ENCODE peak calls at places on chromosomes 2 and 18, in ten cellular contexts. One of them, this sample, is unnamed.

GRCh38 chr2:62014102-62014501 is 108.6 kb downstream of the COMMD1 start:
- DNase-seq in ascending aorta: peak
- DNase-seq in endodermal cell: no peak
- DNase-seq in CD8-positive, alpha-beta memory T cell: no peak
- DNase-seq in adrenal gland: peak
- DNase-seq in left ventricle myocardium inferior: peak
- DNase-seq in mesenchymal stem cell: peak
- DNase-seq in H9: no peak
- DNase-seq in breast epithelium: peak
- DNase-seq in neural progenitor cell: peak
- DNase-seq in this sample: no peak

GRCh38 chr2:24049485-24050021 is at the start of gene FKBP1B:
- DNase-seq in neural progenitor cell: peak
- DNase-seq in H9: peak
- DNase-seq in adrenal gland: peak
- DNase-seq in breast epithelium: no peak
- DNase-seq in endodermal cell: peak
- DNase-seq in ascending aorta: peak
- DNase-seq in left ventricle myocardium inferior: peak
- DNase-seq in CD8-positive, alpha-beta memory T cell: peak
- DNase-seq in mesenchymal stem cell: peak
- DNase-seq in this sample: peak

GRCh38 chr2:69241039-69241586 is 145.9 kb downstream of the GFPT1 start:
- DNase-seq in H9: no peak
- DNase-seq in adrenal gland: no peak
- DNase-seq in endodermal cell: no peak
- DNase-seq in ascending aorta: no peak
- DNase-seq in left ventricle myocardium inferior: no peak
- DNase-seq in breast epithelium: no peak
- DNase-seq in neural progenitor cell: no peak
- DNase-seq in CD8-positive, alpha-beta memory T cell: no peak
- DNase-seq in mesenchymal stem cell: no peak
- DNase-seq in this sample: no peak

GRCh38 chr2:38099096-38099997 is 23.4 kb upstream of the CYP1B1 start:
- DNase-seq in adrenal gland: no peak
- DNase-seq in CD8-positive, alpha-beta memory T cell: no peak
- DNase-seq in breast epithelium: no peak
- DNase-seq in mesenchymal stem cell: peak
- DNase-seq in ascending aorta: no peak
- DNase-seq in endodermal cell: peak
- DNase-seq in H9: no peak
- DNase-seq in left ventricle myocardium inferior: no peak
- DNase-seq in neural progenitor cell: peak
- DNase-seq in this sample: no peak

GRCh38 chr2:16546128-16546754 is 119.4 kb downstream of the CYRIA start:
- DNase-seq in neural progenitor cell: peak
- DNase-seq in adrenal gland: no peak
- DNase-seq in endodermal cell: peak
- DNase-seq in left ventricle myocardium inferior: no peak
- DNase-seq in breast epithelium: no peak
- DNase-seq in ascending aorta: no peak
- DNase-seq in H9: peak
- DNase-seq in CD8-positive, alpha-beta memory T cell: no peak
- DNase-seq in mesenchymal stem cell: peak
- DNase-seq in this sample: no peak

GRCh38 chr2:85872536-85873161 is 16.1 kb downstream of the ST3GAL5 start:
- DNase-seq in mesenchymal stem cell: no peak
- DNase-seq in ascending aorta: peak
- DNase-seq in CD8-positive, alpha-beta memory T cell: no peak
- DNase-seq in endodermal cell: peak
- DNase-seq in H9: peak
- DNase-seq in neural progenitor cell: peak
- DNase-seq in breast epithelium: no peak
- DNase-seq in left ventricle myocardium inferior: no peak
- DNase-seq in adrenal gland: no peak
- DNase-seq in this sample: no peak

GRCh38 chr2:6526093-6526824 is 339.4 kb downstream of the CMPK2 start:
- DNase-seq in left ventricle myocardium inferior: no peak
- DNase-seq in endodermal cell: peak
- DNase-seq in adrenal gland: no peak
- DNase-seq in breast epithelium: no peak
- DNase-seq in ascending aorta: no peak
- DNase-seq in neural progenitor cell: peak
- DNase-seq in H9: peak
- DNase-seq in mesenchymal stem cell: no peak
- DNase-seq in CD8-positive, alpha-beta memory T cell: no peak
- DNase-seq in this sample: no peak

GRCh38 chr2:240640939-240641338 is 15.7 kb downstream of the GPR35 start:
- DNase-seq in neural progenitor cell: peak
- DNase-seq in adrenal gland: peak
- DNase-seq in breast epithelium: no peak
- DNase-seq in ascending aorta: peak
- DNase-seq in endodermal cell: peak
- DNase-seq in CD8-positive, alpha-beta memory T cell: no peak
- DNase-seq in mesenchymal stem cell: no peak
- DNase-seq in left ventricle myocardium inferior: peak
- DNase-seq in H9: peak
- DNase-seq in this sample: no peak

GRCh38 chr2:6301426-6301825 is 564.3 kb downstream of the CMPK2 start:
- DNase-seq in adrenal gland: no peak
- DNase-seq in endodermal cell: no peak
- DNase-seq in mesenchymal stem cell: no peak
- DNase-seq in left ventricle myocardium inferior: no peak
- DNase-seq in CD8-positive, alpha-beta memory T cell: no peak
- DNase-seq in ascending aorta: no peak
- DNase-seq in breast epithelium: no peak
- DNase-seq in neural progenitor cell: no peak
- DNase-seq in H9: no peak
- DNase-seq in this sample: no peak

GRCh38 chr2:15912203-15912602 is 28.1 kb upstream of the MYCN start:
- DNase-seq in mesenchymal stem cell: peak
- DNase-seq in breast epithelium: peak
- DNase-seq in CD8-positive, alpha-beta memory T cell: no peak
- DNase-seq in neural progenitor cell: no peak
- DNase-seq in adrenal gland: peak
- DNase-seq in ascending aorta: no peak
- DNase-seq in endodermal cell: peak
- DNase-seq in H9: no peak
- DNase-seq in left ventricle myocardium inferior: peak
- DNase-seq in this sample: peak

GRCh38 chr2:59249441-59250330 is 1008.6 kb upstream of the FANCL start:
- DNase-seq in endodermal cell: no peak
- DNase-seq in mesenchymal stem cell: no peak
- DNase-seq in left ventricle myocardium inferior: no peak
- DNase-seq in H9: no peak
- DNase-seq in neural progenitor cell: peak
- DNase-seq in adrenal gland: no peak
- DNase-seq in breast epithelium: no peak
- DNase-seq in CD8-positive, alpha-beta memory T cell: no peak
- DNase-seq in ascending aorta: no peak
- DNase-seq in this sample: no peak

GRCh38 chr2:182368446-182368845 is 58.4 kb downstream of the PDE1A start:
- DNase-seq in breast epithelium: no peak
- DNase-seq in mesenchymal stem cell: peak
- DNase-seq in left ventricle myocardium inferior: no peak
- DNase-seq in neural progenitor cell: no peak
- DNase-seq in H9: no peak
- DNase-seq in adrenal gland: no peak
- DNase-seq in endodermal cell: no peak
- DNase-seq in ascending aorta: no peak
- DNase-seq in CD8-positive, alpha-beta memory T cell: no peak
- DNase-seq in this sample: no peak

GRCh38 chr2:212644195-212644837 is 105.7 kb upstream of the ERBB4 start:
- DNase-seq in left ventricle myocardium inferior: no peak
- DNase-seq in mesenchymal stem cell: no peak
- DNase-seq in breast epithelium: no peak
- DNase-seq in CD8-positive, alpha-beta memory T cell: no peak
- DNase-seq in neural progenitor cell: no peak
- DNase-seq in endodermal cell: peak
- DNase-seq in adrenal gland: no peak
- DNase-seq in ascending aorta: no peak
- DNase-seq in H9: no peak
- DNase-seq in this sample: no peak

GRCh38 chr2:212649646-212650045 is 111.0 kb upstream of the ERBB4 start:
- DNase-seq in mesenchymal stem cell: no peak
- DNase-seq in neural progenitor cell: no peak
- DNase-seq in endodermal cell: no peak
- DNase-seq in H9: no peak
- DNase-seq in ascending aorta: no peak
- DNase-seq in left ventricle myocardium inferior: no peak
- DNase-seq in CD8-positive, alpha-beta memory T cell: no peak
- DNase-seq in adrenal gland: no peak
- DNase-seq in breast epithelium: no peak
- DNase-seq in this sample: no peak

DNA sequence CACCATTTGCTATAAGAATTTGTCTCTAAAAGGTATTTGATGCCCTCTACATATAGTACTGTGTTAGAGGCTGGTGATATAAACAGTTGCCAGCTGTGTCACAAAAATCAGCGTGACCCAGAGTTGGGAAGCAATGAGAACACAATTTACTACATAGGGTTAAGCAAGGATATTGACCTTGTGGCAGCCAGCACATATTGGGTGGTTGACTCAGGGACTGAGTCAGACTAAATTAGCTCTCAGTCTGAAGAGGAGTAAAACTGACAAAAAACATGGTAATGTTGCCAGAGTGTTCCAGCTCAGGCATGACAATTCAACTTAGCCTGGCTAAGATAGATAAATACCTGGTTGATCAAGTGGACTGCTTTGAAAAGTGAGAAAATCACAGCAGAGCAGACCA is 108.1 kb upstream of the ERBB4 start:
- DNase-seq in left ventricle myocardium inferior: no peak
- DNase-seq in H9: no peak
- DNase-seq in neural progenitor cell: no peak
- DNase-seq in mesenchymal stem cell: peak
- DNase-seq in ascending aorta: no peak
- DNase-seq in adrenal gland: peak
- DNase-seq in CD8-positive, alpha-beta memory T cell: no peak
- DNase-seq in breast epithelium: no peak
- DNase-seq in endodermal cell: no peak
- DNase-seq in this sample: no peak
- H3K27ac ChIP-seq in left ventricle myocardium inferior: no peak
- H3K27ac ChIP-seq in H9: no peak
- H3K27ac ChIP-seq in neural progenitor cell: no peak
- H3K27ac ChIP-seq in mesenchymal stem cell: peak
- H3K27ac ChIP-seq in ascending aorta: no peak
- H3K27ac ChIP-seq in adrenal gland: no peak
- H3K27ac ChIP-seq in CD8-positive, alpha-beta memory T cell: no peak
- H3K27ac ChIP-seq in breast epithelium: no peak
- H3K27ac ChIP-seq in endodermal cell: no peak
- H3K27ac ChIP-seq in this sample: no peak

DNA sequence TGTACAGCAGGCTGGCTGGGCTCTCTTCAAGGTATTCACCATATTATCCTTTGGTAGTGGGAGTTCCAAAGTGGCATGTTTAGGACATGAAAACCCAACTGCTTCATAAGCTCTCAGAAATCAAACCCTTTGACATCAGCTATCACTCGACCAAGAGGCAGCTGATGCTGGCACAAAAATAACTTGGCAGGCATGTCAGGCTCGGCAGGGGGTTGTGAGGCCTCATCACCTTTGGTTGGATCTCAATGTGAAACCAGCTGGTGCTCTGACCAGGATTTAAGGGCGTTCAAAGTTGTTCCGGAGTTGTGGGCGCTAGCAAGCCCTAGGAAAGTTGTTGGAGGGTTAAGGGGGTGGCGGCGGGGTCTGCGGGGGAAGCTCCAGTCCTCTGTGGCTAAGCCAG is 172.0 kb downstream of the FHOD3 start:
- DNase-seq in left ventricle myocardium inferior: peak
- DNase-seq in ascending aorta: no peak
- DNase-seq in CD8-positive, alpha-beta memory T cell: no peak
- DNase-seq in endodermal cell: no peak
- DNase-seq in H9: no peak
- DNase-seq in breast epithelium: no peak
- DNase-seq in mesenchymal stem cell: no peak
- DNase-seq in neural progenitor cell: no peak
- DNase-seq in adrenal gland: no peak
- DNase-seq in this sample: no peak
- H3K27ac ChIP-seq in left ventricle myocardium inferior: peak
- H3K27ac ChIP-seq in ascending aorta: no peak
- H3K27ac ChIP-seq in CD8-positive, alpha-beta memory T cell: no peak
- H3K27ac ChIP-seq in endodermal cell: no peak
- H3K27ac ChIP-seq in H9: no peak
- H3K27ac ChIP-seq in breast epithelium: peak
- H3K27ac ChIP-seq in mesenchymal stem cell: no peak
- H3K27ac ChIP-seq in neural progenitor cell: no peak
- H3K27ac ChIP-seq in adrenal gland: no peak
- H3K27ac ChIP-seq in this sample: no peak

DNA sequence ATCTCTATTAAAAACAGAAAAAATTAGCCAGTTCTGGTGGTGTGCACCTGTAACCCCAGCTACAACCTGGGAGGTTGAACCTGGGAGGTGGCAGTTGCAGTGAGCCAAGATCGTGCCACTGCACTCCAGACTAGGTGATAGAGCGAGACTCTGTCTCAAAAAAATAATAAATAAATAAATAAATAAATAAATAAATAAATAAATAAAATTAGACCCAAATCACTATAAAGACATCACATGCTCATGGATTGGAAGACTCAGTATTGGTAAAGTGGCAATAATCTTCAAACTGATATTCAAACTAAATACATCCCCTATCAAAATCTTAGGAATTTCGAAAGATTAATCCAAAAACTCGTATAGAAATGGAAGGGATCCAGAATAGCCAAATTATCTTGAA is 15.5 kb upstream of the GALNT1 start:
- DNase-seq in ascending aorta: no peak
- DNase-seq in adrenal gland: no peak
- DNase-seq in mesenchymal stem cell: no peak
- DNase-seq in endodermal cell: no peak
- DNase-seq in neural progenitor cell: no peak
- DNase-seq in H9: no peak
- DNase-seq in left ventricle myocardium inferior: no peak
- DNase-seq in breast epithelium: no peak
- DNase-seq in CD8-positive, alpha-beta memory T cell: no peak
- DNase-seq in this sample: no peak
- H3K27ac ChIP-seq in ascending aorta: no peak
- H3K27ac ChIP-seq in adrenal gland: no peak
- H3K27ac ChIP-seq in mesenchymal stem cell: no peak
- H3K27ac ChIP-seq in endodermal cell: no peak
- H3K27ac ChIP-seq in neural progenitor cell: no peak
- H3K27ac ChIP-seq in H9: no peak
- H3K27ac ChIP-seq in left ventricle myocardium inferior: no peak
- H3K27ac ChIP-seq in breast epithelium: no peak
- H3K27ac ChIP-seq in CD8-positive, alpha-beta memory T cell: no peak
- H3K27ac ChIP-seq in this sample: no peak

GRCh38 chr2:236545248-236545658 is 24.4 kb upstream of the ACKR3 start:
- DNase-seq in breast epithelium: no peak
- DNase-seq in adrenal gland: no peak
- DNase-seq in H9: no peak
- DNase-seq in mesenchymal stem cell: no peak
- DNase-seq in left ventricle myocardium inferior: no peak
- DNase-seq in CD8-positive, alpha-beta memory T cell: no peak
- DNase-seq in neural progenitor cell: no peak
- DNase-seq in endodermal cell: no peak
- DNase-seq in ascending aorta: no peak
- DNase-seq in this sample: no peak
- H3K27ac ChIP-seq in breast epithelium: no peak
- H3K27ac ChIP-seq in adrenal gland: no peak
- H3K27ac ChIP-seq in H9: no peak
- H3K27ac ChIP-seq in mesenchymal stem cell: no peak
- H3K27ac ChIP-seq in left ventricle myocardium inferior: no peak
- H3K27ac ChIP-seq in CD8-positive, alpha-beta memory T cell: no peak
- H3K27ac ChIP-seq in neural progenitor cell: no peak
- H3K27ac ChIP-seq in endodermal cell: no peak
- H3K27ac ChIP-seq in ascending aorta: no peak
- H3K27ac ChIP-seq in this sample: no peak

This sample was measured in SJSA1.